ENCODE peak calls at places on chromosomes 16 and 17, in eight cellular contexts. One of them, this sample, is unnamed.

GRCh38 chr16:89322381-89323119 is 105.0 kb downstream of the ZNF778 start:
- DNase-seq in NCI-H748 treated with DMSO at 0.1 percent for 48 hours: no peak
- DNase-seq in testis: no peak
- DNase-seq in upper lobe of right lung: peak
- DNase-seq in stimulated activated CD8-positive, alpha-beta memory T cell treated with anti-CD3 and anti-CD28 coated beads, Interleukin-2, amount 100 ng/mL, for 48 hours: no peak
- DNase-seq in activated T-helper 1 cell treated with anti-CD3 and anti-CD28 coated beads, Interleukin-12 subunit alpha, Interleukin-12 subunit beta, Interleukin-2, Interleukin-4 antibody, amounts not matched to agents 30 ng/mL and 10 ng/mL and 1 ng/mL, durations not matched to agents 14 hours and 24 hours and 36 hours: no peak
- DNase-seq in neural crest cell: peak
- DNase-seq in iPS-NIHi11: peak
- DNase-seq in this sample: peak

GRCh38 chr16:1152123-1152638 is 725 bp upstream of the CACNA1H start:
- DNase-seq in iPS-NIHi11: peak
- DNase-seq in upper lobe of right lung: no peak
- DNase-seq in stimulated activated CD8-positive, alpha-beta memory T cell treated with anti-CD3 and anti-CD28 coated beads, Interleukin-2, amount 100 ng/mL, for 48 hours: no peak
- DNase-seq in testis: no peak
- DNase-seq in NCI-H748 treated with DMSO at 0.1 percent for 48 hours: no peak
- DNase-seq in activated T-helper 1 cell treated with anti-CD3 and anti-CD28 coated beads, Interleukin-12 subunit alpha, Interleukin-12 subunit beta, Interleukin-2, Interleukin-4 antibody, amounts not matched to agents 30 ng/mL and 10 ng/mL and 1 ng/mL, durations not matched to agents 14 hours and 24 hours and 36 hours: peak
- DNase-seq in neural crest cell: peak
- DNase-seq in this sample: no peak

GRCh38 chr16:87851141-87851587 is 18.1 kb downstream of the SLC7A5 start:
- DNase-seq in testis: no peak
- DNase-seq in NCI-H748 treated with DMSO at 0.1 percent for 48 hours: no peak
- DNase-seq in iPS-NIHi11: no peak
- DNase-seq in activated T-helper 1 cell treated with anti-CD3 and anti-CD28 coated beads, Interleukin-12 subunit alpha, Interleukin-12 subunit beta, Interleukin-2, Interleukin-4 antibody, amounts not matched to agents 30 ng/mL and 10 ng/mL and 1 ng/mL, durations not matched to agents 14 hours and 24 hours and 36 hours: no peak
- DNase-seq in neural crest cell: no peak
- DNase-seq in upper lobe of right lung: no peak
- DNase-seq in stimulated activated CD8-positive, alpha-beta memory T cell treated with anti-CD3 and anti-CD28 coated beads, Interleukin-2, amount 100 ng/mL, for 48 hours: no peak
- DNase-seq in this sample: no peak

GRCh38 chr17:78130080-78130438 is 512 bp upstream of the TMC8 start:
- DNase-seq in activated T-helper 1 cell treated with anti-CD3 and anti-CD28 coated beads, Interleukin-12 subunit alpha, Interleukin-12 subunit beta, Interleukin-2, Interleukin-4 antibody, amounts not matched to agents 30 ng/mL and 10 ng/mL and 1 ng/mL, durations not matched to agents 14 hours and 24 hours and 36 hours: no peak
- DNase-seq in upper lobe of right lung: no peak
- DNase-seq in testis: no peak
- DNase-seq in neural crest cell: no peak
- DNase-seq in NCI-H748 treated with DMSO at 0.1 percent for 48 hours: no peak
- DNase-seq in iPS-NIHi11: no peak
- DNase-seq in stimulated activated CD8-positive, alpha-beta memory T cell treated with anti-CD3 and anti-CD28 coated beads, Interleukin-2, amount 100 ng/mL, for 48 hours: no peak
- DNase-seq in this sample: no peak

GRCh38 chr17:57585341-57586098 is 159.6 kb downstream of the CCDC182 start:
- DNase-seq in neural crest cell: no peak
- DNase-seq in stimulated activated CD8-positive, alpha-beta memory T cell treated with anti-CD3 and anti-CD28 coated beads, Interleukin-2, amount 100 ng/mL, for 48 hours: no peak
- DNase-seq in upper lobe of right lung: no peak
- DNase-seq in testis: peak
- DNase-seq in NCI-H748 treated with DMSO at 0.1 percent for 48 hours: no peak
- DNase-seq in activated T-helper 1 cell treated with anti-CD3 and anti-CD28 coated beads, Interleukin-12 subunit alpha, Interleukin-12 subunit beta, Interleukin-2, Interleukin-4 antibody, amounts not matched to agents 30 ng/mL and 10 ng/mL and 1 ng/mL, durations not matched to agents 14 hours and 24 hours and 36 hours: no peak
- DNase-seq in iPS-NIHi11: no peak
- DNase-seq in this sample: no peak

GRCh38 chr16:85303354-85303883 is 191.1 kb upstream of the CIBAR2 start:
- DNase-seq in iPS-NIHi11: peak
- DNase-seq in NCI-H748 treated with DMSO at 0.1 percent for 48 hours: no peak
- DNase-seq in testis: peak
- DNase-seq in neural crest cell: peak
- DNase-seq in upper lobe of right lung: peak
- DNase-seq in stimulated activated CD8-positive, alpha-beta memory T cell treated with anti-CD3 and anti-CD28 coated beads, Interleukin-2, amount 100 ng/mL, for 48 hours: peak
- DNase-seq in activated T-helper 1 cell treated with anti-CD3 and anti-CD28 coated beads, Interleukin-12 subunit alpha, Interleukin-12 subunit beta, Interleukin-2, Interleukin-4 antibody, amounts not matched to agents 30 ng/mL and 10 ng/mL and 1 ng/mL, durations not matched to agents 14 hours and 24 hours and 36 hours: peak
- DNase-seq in this sample: peak

GRCh38 chr17:43787728-43788127 is 7.5 kb downstream of the CFAP97D1 start:
- DNase-seq in NCI-H748 treated with DMSO at 0.1 percent for 48 hours: no peak
- DNase-seq in neural crest cell: no peak
- DNase-seq in activated T-helper 1 cell treated with anti-CD3 and anti-CD28 coated beads, Interleukin-12 subunit alpha, Interleukin-12 subunit beta, Interleukin-2, Interleukin-4 antibody, amounts not matched to agents 30 ng/mL and 10 ng/mL and 1 ng/mL, durations not matched to agents 14 hours and 24 hours and 36 hours: no peak
- DNase-seq in stimulated activated CD8-positive, alpha-beta memory T cell treated with anti-CD3 and anti-CD28 coated beads, Interleukin-2, amount 100 ng/mL, for 48 hours: no peak
- DNase-seq in upper lobe of right lung: no peak
- DNase-seq in iPS-NIHi11: no peak
- DNase-seq in testis: no peak
- DNase-seq in this sample: no peak

GRCh38 chr16:57533618-57534336 is 2.6 kb downstream of the CCDC102A start:
- DNase-seq in activated T-helper 1 cell treated with anti-CD3 and anti-CD28 coated beads, Interleukin-12 subunit alpha, Interleukin-12 subunit beta, Interleukin-2, Interleukin-4 antibody, amounts not matched to agents 30 ng/mL and 10 ng/mL and 1 ng/mL, durations not matched to agents 14 hours and 24 hours and 36 hours: no peak
- DNase-seq in NCI-H748 treated with DMSO at 0.1 percent for 48 hours: no peak
- DNase-seq in neural crest cell: no peak
- DNase-seq in stimulated activated CD8-positive, alpha-beta memory T cell treated with anti-CD3 and anti-CD28 coated beads, Interleukin-2, amount 100 ng/mL, for 48 hours: no peak
- DNase-seq in iPS-NIHi11: no peak
- DNase-seq in upper lobe of right lung: peak
- DNase-seq in testis: peak
- DNase-seq in this sample: peak

GRCh38 chr16:47037746-47038458 is 64.4 kb upstream of the DNAJA2 start:
- DNase-seq in activated T-helper 1 cell treated with anti-CD3 and anti-CD28 coated beads, Interleukin-12 subunit alpha, Interleukin-12 subunit beta, Interleukin-2, Interleukin-4 antibody, amounts not matched to agents 30 ng/mL and 10 ng/mL and 1 ng/mL, durations not matched to agents 14 hours and 24 hours and 36 hours: peak
- DNase-seq in upper lobe of right lung: peak
- DNase-seq in NCI-H748 treated with DMSO at 0.1 percent for 48 hours: no peak
- DNase-seq in iPS-NIHi11: peak
- DNase-seq in stimulated activated CD8-positive, alpha-beta memory T cell treated with anti-CD3 and anti-CD28 coated beads, Interleukin-2, amount 100 ng/mL, for 48 hours: peak
- DNase-seq in testis: peak
- DNase-seq in neural crest cell: peak
- DNase-seq in this sample: peak

GRCh38 chr17:65595071-65595655 is 33.7 kb upstream of the AXIN2 start:
- DNase-seq in stimulated activated CD8-positive, alpha-beta memory T cell treated with anti-CD3 and anti-CD28 coated beads, Interleukin-2, amount 100 ng/mL, for 48 hours: no peak
- DNase-seq in iPS-NIHi11: peak
- DNase-seq in testis: no peak
- DNase-seq in upper lobe of right lung: no peak
- DNase-seq in activated T-helper 1 cell treated with anti-CD3 and anti-CD28 coated beads, Interleukin-12 subunit alpha, Interleukin-12 subunit beta, Interleukin-2, Interleukin-4 antibody, amounts not matched to agents 30 ng/mL and 10 ng/mL and 1 ng/mL, durations not matched to agents 14 hours and 24 hours and 36 hours: no peak
- DNase-seq in NCI-H748 treated with DMSO at 0.1 percent for 48 hours: no peak
- DNase-seq in neural crest cell: no peak
- DNase-seq in this sample: no peak

GRCh38 chr17:56185491-56185890 is 32.2 kb downstream of the ANKFN1 start:
- DNase-seq in NCI-H748 treated with DMSO at 0.1 percent for 48 hours: no peak
- DNase-seq in stimulated activated CD8-positive, alpha-beta memory T cell treated with anti-CD3 and anti-CD28 coated beads, Interleukin-2, amount 100 ng/mL, for 48 hours: no peak
- DNase-seq in iPS-NIHi11: no peak
- DNase-seq in activated T-helper 1 cell treated with anti-CD3 and anti-CD28 coated beads, Interleukin-12 subunit alpha, Interleukin-12 subunit beta, Interleukin-2, Interleukin-4 antibody, amounts not matched to agents 30 ng/mL and 10 ng/mL and 1 ng/mL, durations not matched to agents 14 hours and 24 hours and 36 hours: no peak
- DNase-seq in testis: no peak
- DNase-seq in upper lobe of right lung: no peak
- DNase-seq in neural crest cell: no peak
- DNase-seq in this sample: no peak

GRCh38 chr16:11379420-11379819 is 34.2 kb downstream of the RMI2 start:
- DNase-seq in stimulated activated CD8-positive, alpha-beta memory T cell treated with anti-CD3 and anti-CD28 coated beads, Interleukin-2, amount 100 ng/mL, for 48 hours: no peak
- DNase-seq in iPS-NIHi11: no peak
- DNase-seq in activated T-helper 1 cell treated with anti-CD3 and anti-CD28 coated beads, Interleukin-12 subunit alpha, Interleukin-12 subunit beta, Interleukin-2, Interleukin-4 antibody, amounts not matched to agents 30 ng/mL and 10 ng/mL and 1 ng/mL, durations not matched to agents 14 hours and 24 hours and 36 hours: peak
- DNase-seq in testis: no peak
- DNase-seq in neural crest cell: no peak
- DNase-seq in NCI-H748 treated with DMSO at 0.1 percent for 48 hours: no peak
- DNase-seq in upper lobe of right lung: no peak
- DNase-seq in this sample: peak

GRCh38 chr17:79478841-79479240 is 132.0 kb downstream of the RBFOX3 start:
- DNase-seq in testis: no peak
- DNase-seq in neural crest cell: no peak
- DNase-seq in stimulated activated CD8-positive, alpha-beta memory T cell treated with anti-CD3 and anti-CD28 coated beads, Interleukin-2, amount 100 ng/mL, for 48 hours: no peak
- DNase-seq in upper lobe of right lung: no peak
- DNase-seq in activated T-helper 1 cell treated with anti-CD3 and anti-CD28 coated beads, Interleukin-12 subunit alpha, Interleukin-12 subunit beta, Interleukin-2, Interleukin-4 antibody, amounts not matched to agents 30 ng/mL and 10 ng/mL and 1 ng/mL, durations not matched to agents 14 hours and 24 hours and 36 hours: no peak
- DNase-seq in NCI-H748 treated with DMSO at 0.1 percent for 48 hours: no peak
- DNase-seq in iPS-NIHi11: no peak
- DNase-seq in this sample: peak

GRCh38 chr17:30958187-30958586 is 12.7 kb upstream of the RNF135 start:
- DNase-seq in activated T-helper 1 cell treated with anti-CD3 and anti-CD28 coated beads, Interleukin-12 subunit alpha, Interleukin-12 subunit beta, Interleukin-2, Interleukin-4 antibody, amounts not matched to agents 30 ng/mL and 10 ng/mL and 1 ng/mL, durations not matched to agents 14 hours and 24 hours and 36 hours: no peak
- DNase-seq in testis: no peak
- DNase-seq in upper lobe of right lung: peak
- DNase-seq in stimulated activated CD8-positive, alpha-beta memory T cell treated with anti-CD3 and anti-CD28 coated beads, Interleukin-2, amount 100 ng/mL, for 48 hours: no peak
- DNase-seq in NCI-H748 treated with DMSO at 0.1 percent for 48 hours: no peak
- DNase-seq in neural crest cell: no peak
- DNase-seq in iPS-NIHi11: no peak
- DNase-seq in this sample: no peak